ENCODE peak calls at places on chromosomes 5 and 9, in four cellular contexts. P is BE2C, F is breast epithelium, X is ascending aorta. Q is an unnamed sample.

GRCh38 chr9:89868100-89868499 is 263.3 kb downstream of the GADD45G start:
- DNase-seq in X (no peak), F (no peak), P (no peak), Q (no peak)

GRCh38 chr9:86052556-86053468 is 46.5 kb downstream of the GOLM1 start:
- DNase-seq in X (no peak), P (no peak), F (no peak), Q (no peak)

GRCh38 chr9:101764455-101764854 is 26.0 kb upstream of the GRIN3A start:
- DNase-seq in F (no peak), P (no peak), X (no peak), Q (no peak)

GRCh38 chr9:35615981-35616680 is 2.1 kb downstream of the CD72 start:
- DNase-seq in F (no peak), P (no peak), X (no peak), Q (no peak)

GRCh38 chr9:69149321-69149807 is 24.7 kb upstream of the TJP2 start:
- DNase-seq in F (no peak), X (no peak), P (no peak), Q (no peak)

GRCh38 chr5:138177936-138178515 is 404 bp downstream of the BRD8 start:
- DNase-seq in F (no peak), P (peak), X (no peak), Q (no peak)

GRCh38 chr5:56580864-56581263 is 234.5 kb upstream of the MAP3K1 start:
- DNase-seq in F (no peak), P (no peak), X (no peak), Q (no peak)

GRCh38 chr5:53361708-53362107 is 118.7 kb upstream of the FST start:
- DNase-seq in F (no peak), X (no peak), P (no peak), Q (no peak)

GRCh38 chr5:32059779-32060178 is 114.3 kb downstream of the GOLPH3 start:
- DNase-seq in P (no peak), X (no peak), F (no peak), Q (no peak)

GRCh38 chr5:55104966-55105701 is 2.7 kb downstream of the GZMA start:
- DNase-seq in F (no peak), X (no peak), P (no peak), Q (no peak)

GRCh38 chr9:105333076-105333475 is 88.6 kb downstream of the SLC44A1 start:
- DNase-seq in F (no peak), X (no peak), P (no peak), Q (no peak)

GRCh38 chr9:87640385-87640795 is 85.5 kb upstream of the CTSL start:
- DNase-seq in F (no peak), P (peak), X (no peak), Q (no peak)

GRCh38 chr5:13510616-13511015 is 433.9 kb downstream of the DNAH5 start:
- DNase-seq in X (no peak), P (no peak), F (no peak), Q (no peak)

GRCh38 chr9:4743131-4743875 is 2.3 kb upstream of the AK3 start:
- DNase-seq in F (no peak), P (no peak), X (no peak), Q (no peak)

GRCh38 chr9:90009447-90009846 is 404.6 kb downstream of the GADD45G start:
- DNase-seq in X (no peak), F (no peak), P (no peak), Q (no peak)

GRCh38 chr5:98787131-98787719 is 13.8 kb downstream of the RGMB start:
- DNase-seq in F (no peak), P (no peak), X (no peak), Q (no peak)

DNA sequence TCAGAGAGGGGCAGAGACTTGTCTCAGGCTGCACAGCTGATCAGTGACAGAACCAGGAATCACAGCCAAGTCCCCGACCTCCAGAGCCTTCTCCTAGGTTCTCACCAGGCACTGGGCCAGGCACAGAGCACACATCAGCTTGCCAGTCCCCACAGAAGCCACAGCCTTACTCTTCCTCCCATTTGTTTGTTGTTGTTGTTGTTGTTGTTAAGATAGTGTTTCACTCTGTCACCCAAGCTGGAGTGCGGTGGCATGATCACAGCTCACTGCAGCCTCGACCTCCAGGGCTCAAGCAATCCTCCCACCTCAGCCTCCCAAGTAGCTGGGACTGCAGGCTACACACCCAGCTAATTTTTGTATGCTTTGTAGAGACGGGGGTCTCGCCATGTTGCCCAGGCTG is 41.4 kb downstream of the NAIF1 start:
- DNase-seq in F (no peak), P (no peak), X (no peak), Q (no peak)
- H3K4me3 ChIP-seq in F (no peak), P (no peak), X (no peak), Q (no peak)

GRCh38 chr5:119943148-119943547 is 313.8 kb downstream of the FAM170A start:
- DNase-seq in P (no peak), X (no peak), F (no peak), Q (peak)
- TF ChIP-seq CTCF in P (no peak), X (no peak), F (peak), Q (peak)

DNA sequence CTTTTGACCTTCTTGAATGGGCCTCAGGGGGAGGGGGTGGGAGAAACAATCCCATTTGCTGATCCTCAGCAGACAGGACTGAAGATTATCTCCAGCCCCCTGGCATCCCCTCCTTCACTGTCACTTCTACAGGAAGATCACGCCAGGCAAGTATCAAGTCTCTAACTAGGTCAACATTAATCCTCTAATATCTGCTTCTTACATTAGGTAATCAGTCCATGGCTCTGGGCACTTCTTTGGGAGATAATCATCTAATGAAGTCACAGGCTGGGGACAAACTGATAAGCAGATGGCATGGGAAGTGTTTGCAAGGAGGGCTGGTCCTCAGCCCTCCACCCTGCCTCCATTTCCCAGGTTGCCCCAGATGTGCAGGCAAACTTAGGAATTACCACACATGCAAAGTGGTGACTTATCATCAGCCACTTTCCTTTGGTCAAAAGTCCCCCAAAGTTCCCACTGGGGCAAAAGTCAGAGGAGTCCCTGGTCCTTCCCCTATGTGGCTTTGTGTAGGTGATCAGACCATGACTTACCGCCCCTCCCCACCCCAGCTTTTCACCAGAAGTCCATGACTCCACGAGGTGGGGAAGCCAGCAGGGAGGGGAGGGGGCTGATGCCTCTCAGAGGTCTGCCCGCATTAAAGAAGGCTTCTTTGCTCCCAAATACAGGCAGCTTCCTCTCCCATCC is 6.0 kb downstream of the TRAF1 start:
- DNase-seq in F (no peak), P (no peak), X (no peak), Q (no peak)
- H3K4me3 ChIP-seq in F (no peak), P (no peak), X (no peak), Q (no peak)

DNA sequence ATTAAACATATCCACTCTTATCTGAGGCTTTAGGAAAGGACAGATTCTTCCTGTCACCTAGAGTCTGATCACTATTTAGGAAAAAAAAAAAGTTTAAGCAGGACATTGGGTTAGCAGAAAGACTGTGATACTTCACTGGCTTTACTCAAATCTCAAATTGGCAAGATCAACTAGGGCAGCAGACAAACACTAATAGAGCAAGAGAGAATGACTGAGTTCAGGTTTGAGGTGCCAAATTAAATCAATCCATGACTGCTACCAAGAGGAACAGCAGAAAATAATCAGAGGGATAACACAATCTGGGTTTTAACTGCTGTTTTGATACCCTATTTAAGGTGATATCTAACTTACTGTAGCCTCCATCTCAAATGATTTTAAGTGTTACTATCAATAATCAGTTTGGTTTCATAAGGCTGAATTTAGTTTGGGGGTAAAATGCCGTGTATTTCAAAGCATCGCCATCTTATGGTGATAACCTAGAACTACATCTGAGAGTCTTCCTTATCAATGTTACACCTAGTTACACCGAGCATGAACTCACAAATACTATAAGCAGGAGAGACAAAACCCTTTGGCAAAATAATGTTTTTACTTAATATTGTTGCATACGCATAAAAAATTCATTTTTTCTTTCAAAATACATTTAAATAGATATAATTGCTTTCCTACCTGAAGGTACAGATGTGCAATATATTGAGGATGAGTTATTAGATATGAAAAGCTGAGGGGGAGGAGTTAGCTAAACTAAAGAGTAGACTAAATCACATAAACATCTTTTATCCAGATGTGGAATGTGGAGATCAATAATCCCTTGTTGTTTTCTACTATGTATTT is 286.4 kb upstream of the CDH12 start:
- DNase-seq in P (no peak), X (no peak), F (no peak), Q (no peak)
- TF ChIP-seq CTCF in P (peak), X (no peak), F (no peak), Q (no peak)

GRCh38 chr5:154755361-154756202 is at the start of gene LARP1:
- DNase-seq in P (peak), F (no peak), X (no peak), Q (no peak)

GRCh38 chr5:154754460-154755360 is 467 bp upstream of the LARP1 start:
- DNase-seq in X (peak), F (peak), P (peak), Q (peak)

GRCh38 chr5:154751854-154752253 is 3.3 kb upstream of the LARP1 start:
- DNase-seq in F (no peak), P (no peak), X (no peak), Q (no peak)

GRCh38 chr5:154756203-154756870 is 1.2 kb downstream of the LARP1 start:
- DNase-seq in F (peak), P (peak), X (peak), Q (no peak)

GRCh38 chr5:154753792-154754191 is 1.4 kb upstream of the LARP1 start:
- DNase-seq in X (peak), F (no peak), P (no peak), Q (peak)
- H3K4me3 ChIP-seq in X (peak), F (peak), P (peak), Q (no peak)

DNA sequence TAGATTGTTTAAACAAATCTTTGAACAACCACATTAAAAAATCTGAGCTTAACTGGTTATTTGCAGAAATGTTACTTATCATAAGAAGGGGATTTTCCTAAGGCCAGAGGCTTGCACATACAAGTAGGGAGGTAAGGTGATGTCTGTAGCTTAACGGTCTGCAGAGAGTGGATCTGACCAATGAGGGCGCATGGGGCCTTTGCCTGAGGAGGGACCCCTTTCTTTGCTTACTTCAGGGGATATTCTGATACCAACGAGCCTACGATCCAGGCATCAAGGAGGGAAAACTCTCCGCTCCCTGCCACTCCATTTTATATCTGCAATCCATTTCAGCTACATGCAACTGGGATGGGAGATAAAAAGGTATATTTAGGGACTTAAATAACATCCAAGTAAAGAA is 92.2 kb downstream of the CRB2 start:
- DNase-seq in F (no peak), P (no peak), X (peak), Q (no peak)
- TF ChIP-seq CTCF in F (no peak), P (no peak), X (no peak), Q (no peak)

DNA sequence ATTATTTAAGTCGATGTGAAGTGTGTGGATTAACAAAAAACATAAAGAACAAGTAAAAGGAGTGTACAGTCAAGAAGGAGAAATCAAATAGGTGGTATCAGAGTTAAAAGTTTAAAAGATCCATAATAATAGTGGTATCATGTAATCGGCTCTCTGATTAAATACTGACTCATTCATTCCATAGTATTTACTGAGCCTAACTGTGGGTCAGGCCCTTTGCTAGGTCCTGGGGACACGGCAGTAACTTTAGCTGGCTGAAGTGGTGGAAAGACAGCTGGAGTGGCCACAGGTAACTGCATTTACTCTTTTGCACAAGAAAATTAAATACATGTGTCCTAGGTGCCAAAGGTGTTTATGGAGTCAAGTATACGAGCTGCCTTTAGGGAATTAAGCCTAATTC is 124.0 kb downstream of the GNAQ start:
- DNase-seq in P (no peak), F (no peak), X (no peak), Q (no peak)
- H3K4me3 ChIP-seq in P (no peak), F (no peak), X (no peak), Q (no peak)

DNA sequence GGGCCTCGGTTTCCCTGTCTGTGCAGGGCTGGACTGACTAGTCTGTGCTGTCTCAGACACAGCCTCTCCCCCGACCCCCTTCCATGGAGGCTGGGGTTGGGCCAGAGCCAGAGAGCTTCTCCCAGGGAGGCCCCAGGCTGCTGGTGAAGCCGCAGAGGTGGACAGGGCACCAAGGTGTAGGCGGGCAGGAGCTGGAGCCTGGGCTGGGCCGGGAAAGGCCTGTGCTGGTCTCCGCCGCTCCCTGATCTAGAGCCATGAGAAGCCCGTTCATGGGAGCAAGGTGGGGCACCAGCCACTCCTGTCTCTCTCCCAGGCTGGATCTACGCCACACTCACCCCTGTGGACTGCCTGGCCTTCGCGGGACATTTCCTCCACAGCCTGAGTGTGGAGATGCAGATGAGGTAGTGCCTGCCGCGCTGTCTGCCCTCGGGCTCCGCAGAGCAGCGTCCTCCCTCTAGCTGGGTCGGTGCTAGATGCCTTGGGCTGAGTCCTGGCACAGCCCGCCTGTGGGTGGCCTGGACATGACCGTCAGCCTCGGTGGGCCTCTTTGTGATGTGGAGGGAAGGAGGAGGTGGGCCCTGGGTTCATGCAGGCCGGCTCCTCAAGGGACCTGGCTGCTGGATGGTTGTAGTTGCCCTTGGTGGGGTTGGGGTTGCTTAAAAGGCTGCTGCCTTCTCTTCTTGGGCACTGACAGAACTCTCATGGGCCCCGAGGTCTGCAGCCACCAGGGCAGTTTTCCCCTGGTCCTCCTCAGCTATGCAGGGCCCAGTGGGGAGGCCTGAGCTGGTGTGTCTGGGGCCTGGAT is 79.4 kb downstream of the PHF2 start:
- DNase-seq in X (peak), P (peak), F (peak), Q (no peak)
- TF ChIP-seq CTCF in X (no peak), P (no peak), F (no peak), Q (no peak)

DNA sequence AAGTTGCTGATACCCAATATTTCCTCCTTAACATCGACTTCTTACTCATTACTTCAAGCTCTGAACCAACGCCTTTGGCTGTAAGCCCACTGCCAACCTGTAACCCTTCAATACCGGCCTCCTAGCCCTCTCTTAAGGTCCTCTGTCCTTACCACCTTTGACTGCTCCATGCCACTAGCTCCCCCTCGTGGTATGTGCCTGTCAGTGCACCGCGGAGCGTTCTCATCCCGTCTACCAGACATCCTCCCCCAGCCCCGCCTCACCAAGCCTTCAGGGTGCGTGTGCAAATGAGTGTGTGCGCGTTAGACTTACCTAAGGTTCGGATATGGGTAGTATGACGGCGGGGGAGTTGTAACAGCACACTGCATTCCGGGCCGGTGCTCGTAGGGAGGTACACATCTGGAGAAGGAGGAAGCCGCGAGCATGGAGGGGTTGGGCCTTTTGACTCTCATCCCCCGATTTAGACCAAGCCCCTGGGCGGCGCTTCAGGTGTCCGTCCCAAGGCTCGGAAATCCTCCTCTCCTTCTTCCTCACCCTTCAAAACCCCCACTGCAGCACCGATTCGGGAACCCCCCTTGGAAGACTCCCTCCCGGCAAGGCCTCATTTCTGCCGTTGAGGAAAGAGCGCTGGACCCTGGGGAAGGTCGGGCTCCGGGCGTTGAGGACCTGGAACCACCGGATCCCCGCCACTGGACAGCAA is 2.8 kb upstream of the MYORG start:
- DNase-seq in P (peak), F (peak), X (peak), Q (no peak)
- H3K4me3 ChIP-seq in P (peak), F (peak), X (peak), Q (peak)

Q was measured in BJ.